ENCODE peak calls at places on chromosomes 6 and 20, in six cellular contexts. X is GM12878; Y is mesenchymal stem cell; D is lower lobe of right lung; H is CD8-positive, alpha-beta memory T cell; E is psoas muscle. N is an unnamed sample. For H3K27me3 and H3K4me1, the result is how much of the 10 kb centered on the place peaks cover.

GRCh38 chr20:50996901-50997830 is 25.7 kb downstream of the KCNG1 start:
- DNase-seq in X (no peak), E (no peak), Y (peak), H (no peak), D (no peak), N (no peak)

GRCh38 chr6:104019075-104019474 is 840.6 kb downstream of the HACE1 start:
- DNase-seq in H (no peak), D (no peak), Y (no peak), E (peak), X (no peak), N (no peak)

GRCh38 chr6:166465671-166466087 is 82.9 kb upstream of the MPC1 start:
- DNase-seq in E (no peak), Y (peak), D (no peak), X (no peak), H (no peak), N (peak)

GRCh38 chr6:139519571-139520031 is 145.2 kb upstream of the CITED2 start:
- DNase-seq in Y (peak), E (no peak), H (no peak), X (no peak), D (no peak), N (no peak)

GRCh38 chr6:104326173-104327001 is 533.3 kb downstream of the HACE1 start:
- DNase-seq in E (no peak), X (no peak), Y (peak), H (no peak), D (no peak), N (no peak)

GRCh38 chr6:170151235-170152110 is 139.4 kb downstream of the DLL1 start:
- DNase-seq in E (peak), X (no peak), H (no peak), D (peak), Y (no peak), N (peak)

GRCh38 chr6:85677243-85677956 is 34.7 kb upstream of the SYNCRIP start:
- DNase-seq in Y (peak), H (no peak), E (no peak), X (no peak), D (no peak), N (no peak)

GRCh38 chr20:33727115-33727479 is 4.7 kb upstream of the ZNF341 start:
- DNase-seq in Y (no peak), E (no peak), D (no peak), H (no peak), X (no peak), N (no peak)

GRCh38 chr6:89955364-89955763 is 61.1 kb downstream of the GJA10 start:
- DNase-seq in Y (no peak), E (no peak), X (no peak), D (no peak), H (no peak), N (no peak)

GRCh38 chr20:59603727-59604608 is at the start of gene PHACTR3:
- DNase-seq in X (no peak), D (no peak), Y (no peak), H (no peak), E (no peak), N (no peak)

GRCh38 chr6:15877245-15877644 is 214.4 kb upstream of the DTNBP1 start:
- DNase-seq in Y (no peak), D (no peak), H (no peak), X (no peak), E (no peak), N (no peak)

GRCh38 chr20:62021794-62022419 is 43.8 kb downstream of the TAF4 start:
- DNase-seq in E (peak), H (no peak), D (peak), X (no peak), Y (no peak), N (no peak)

GRCh38 chr20:59222239-59222981 is 58.8 kb downstream of the ZNF831 start:
- DNase-seq in X (peak), Y (peak), H (peak), D (peak), E (peak), N (peak)

GRCh38 chr20:19491241-19491640 is 266.8 kb upstream of the RIN2 start:
- DNase-seq in Y (no peak), E (no peak), D (no peak), X (no peak), H (no peak), N (no peak)

DNA sequence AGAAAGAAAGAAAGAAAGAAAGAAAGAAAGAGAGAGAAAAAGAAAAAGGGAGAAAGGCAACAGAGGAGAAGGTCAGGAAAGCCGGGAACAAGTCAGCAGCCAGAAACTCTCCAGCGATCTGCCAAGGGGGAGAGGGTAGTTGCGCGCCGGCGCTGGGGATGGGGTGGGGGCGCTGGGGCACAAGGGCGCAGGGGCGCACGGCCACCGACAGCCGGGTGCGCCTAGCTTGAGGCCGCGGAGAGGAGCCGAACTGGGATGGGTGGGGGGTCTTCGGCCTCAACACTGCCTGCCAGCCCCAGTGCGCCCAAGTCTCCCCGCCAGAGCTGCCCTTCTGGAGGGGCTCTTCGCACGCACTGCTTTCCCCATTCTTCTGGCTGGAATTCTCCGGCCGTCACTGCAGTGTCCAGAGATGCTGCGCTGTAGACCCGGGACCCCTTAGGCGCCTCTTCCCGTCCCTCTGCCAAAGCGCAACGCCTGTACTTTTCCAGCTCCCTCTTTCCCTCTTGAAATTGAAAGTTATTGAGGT is 429 bp upstream of the RSPO3 start:
- DNase-seq in Y (peak), X (no peak), H (no peak), D (peak), E (peak), N (no peak)
- H3K27me3 ChIP-seq in Y (half or more), X (under half), H (under half), D (under half), E (under half), N (half or more)

GRCh38 chr6:118551673-118552063 is 3.6 kb downstream of the PLN start:
- DNase-seq in H (no peak), Y (peak), D (no peak), X (no peak), E (no peak), N (no peak)
- H3K27ac ChIP-seq in H (no peak), Y (no peak), D (no peak), X (no peak), E (peak), N (peak)

GRCh38 chr6:7170117-7170732 is 62.5 kb downstream of the RREB1 start:
- DNase-seq in E (no peak), X (no peak), Y (no peak), H (no peak), D (no peak), N (no peak)
- H3K4me1 ChIP-seq in E (half or more), X (under half), Y (under half), H (under half), D (half or more), N (half or more)

GRCh38 chr6:101397199-101397598 is 3.7 kb downstream of the GRIK2 start:
- DNase-seq in E (no peak), Y (no peak), X (no peak), H (no peak), D (no peak), N (no peak)
- H3K27me3 ChIP-seq in E (under half), Y (half or more), X (under half), H (under half), D (half or more), N (half or more)

DNA sequence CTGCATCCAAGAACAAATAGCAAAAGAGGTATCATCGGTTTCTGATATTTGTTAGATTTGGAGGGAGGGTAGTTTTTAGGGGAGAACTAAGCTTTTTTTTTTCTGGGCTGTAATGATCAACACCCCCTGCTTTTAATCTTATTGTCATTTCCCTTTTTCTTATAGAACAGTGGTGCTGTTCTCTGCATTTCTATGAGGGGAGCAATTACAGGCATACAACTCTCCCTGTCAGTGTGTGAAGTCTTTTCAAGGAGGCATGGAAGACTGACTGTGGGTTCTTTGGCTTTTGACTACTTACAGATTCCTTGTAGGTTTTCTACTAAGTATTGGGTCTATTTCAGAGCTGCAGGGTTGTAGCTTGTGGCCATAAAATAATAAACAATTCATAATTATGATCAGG is 632.3 kb downstream of the TFAP2B start:
- DNase-seq in D (no peak), X (no peak), E (no peak), Y (no peak), H (no peak), N (no peak)
- H3K27ac ChIP-seq in D (no peak), X (no peak), E (no peak), Y (no peak), H (no peak), N (no peak)

GRCh38 chr20:3402453-3402852 is 5.0 kb downstream of the DNAAF9 start:
- DNase-seq in Y (no peak), D (no peak), H (no peak), E (no peak), X (no peak), N (no peak)
- H3K4me1 ChIP-seq in Y (under half), D (under half), H (under half), E (under half), X (under half), N (half or more)

GRCh38 chr6:113856571-113857564 is at the start of gene MARCKS:
- DNase-seq in E (peak), X (no peak), H (no peak), D (peak), Y (peak), N (peak)

GRCh38 chr6:113854531-113855499 is 2.3 kb upstream of the MARCKS start:
- DNase-seq in D (peak), H (no peak), E (peak), Y (peak), X (no peak), N (peak)

GRCh38 chr6:113855500-113856010 is 1.6 kb upstream of the MARCKS start:
- DNase-seq in Y (peak), E (no peak), H (no peak), D (peak), X (no peak), N (peak)

GRCh38 chr6:113857565-113858066 is 471 bp downstream of the MARCKS start:
- DNase-seq in Y (no peak), H (no peak), D (peak), X (no peak), E (peak), N (peak)

GRCh38 chr6:113856011-113856551 is 1.1 kb upstream of the MARCKS start:
- DNase-seq in H (no peak), D (no peak), X (no peak), Y (peak), E (no peak), N (no peak)
- H3K27me3 ChIP-seq in H (under half), D (under half), X (under half), Y (under half), E (under half), N (under half)

DNA sequence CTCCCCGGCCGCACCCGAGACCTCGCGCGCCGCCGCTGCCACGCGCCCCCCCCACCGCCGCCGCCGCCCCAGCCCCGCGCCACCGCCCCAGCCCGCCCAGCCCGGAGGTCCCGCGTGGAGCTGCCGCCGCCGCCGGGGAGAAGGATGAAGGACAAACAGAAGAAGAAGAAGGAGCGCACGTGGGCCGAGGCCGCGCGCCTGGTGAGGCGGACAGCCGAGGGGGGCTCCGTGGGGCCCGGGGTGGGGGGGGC is 426 bp downstream of the ASXL1 start:
- DNase-seq in X (no peak), E (no peak), D (no peak), H (no peak), Y (no peak), N (no peak)
- H3K27ac ChIP-seq in X (peak), E (peak), D (peak), H (no peak), Y (no peak), N (peak)